ENCODE peak calls at places on chromosomes 4 and X, in five cellular contexts. One of them, this sample, is unnamed.

GRCh38 chrX:78075787-78076389 is 28.2 kb upstream of the PGK1 start:
- DNase-seq in HL-60: no peak
- DNase-seq in NCI-H345: no peak
- DNase-seq in AG20443: no peak
- DNase-seq in naive thymus-derived CD8-positive, alpha-beta T cell: no peak
- DNase-seq in this sample: no peak

GRCh38 chrX:41718481-41719245 is 5.3 kb upstream of the GPR82 start:
- DNase-seq in HL-60: no peak
- DNase-seq in naive thymus-derived CD8-positive, alpha-beta T cell: no peak
- DNase-seq in NCI-H345: no peak
- DNase-seq in AG20443: no peak
- DNase-seq in this sample: no peak

GRCh38 chrX:40468033-40468979 is 112.5 kb upstream of the ATP6AP2 start:
- DNase-seq in naive thymus-derived CD8-positive, alpha-beta T cell: no peak
- DNase-seq in HL-60: peak; percentile 67
- DNase-seq in NCI-H345: peak; percentile 56
- DNase-seq in AG20443: peak; percentile 60
- DNase-seq in this sample: no peak

GRCh38 chrX:21131786-21132185 is 242.4 kb upstream of the CNKSR2 start:
- DNase-seq in naive thymus-derived CD8-positive, alpha-beta T cell: no peak
- DNase-seq in NCI-H345: no peak
- DNase-seq in HL-60: no peak
- DNase-seq in AG20443: no peak
- DNase-seq in this sample: no peak

GRCh38 chrX:143945171-143945570 is 61.3 kb downstream of the UBE2NL start:
- DNase-seq in naive thymus-derived CD8-positive, alpha-beta T cell: no peak
- DNase-seq in NCI-H345: no peak
- DNase-seq in AG20443: no peak
- DNase-seq in HL-60: no peak
- DNase-seq in this sample: no peak

GRCh38 chr4:110275871-110276270 is 77.5 kb upstream of the ELOVL6 start:
- DNase-seq in naive thymus-derived CD8-positive, alpha-beta T cell: no peak
- DNase-seq in HL-60: no peak
- DNase-seq in NCI-H345: no peak
- DNase-seq in AG20443: no peak
- DNase-seq in this sample: no peak

GRCh38 chr4:87188063-87188462 is 32.4 kb downstream of the KLHL8 start:
- DNase-seq in AG20443: no peak
- DNase-seq in naive thymus-derived CD8-positive, alpha-beta T cell: no peak
- DNase-seq in NCI-H345: no peak
- DNase-seq in HL-60: no peak
- DNase-seq in this sample: no peak

GRCh38 chrX:151537572-151537971 is 25.9 kb upstream of the PASD1 start:
- DNase-seq in NCI-H345: no peak
- DNase-seq in AG20443: no peak
- DNase-seq in HL-60: no peak
- DNase-seq in naive thymus-derived CD8-positive, alpha-beta T cell: no peak
- DNase-seq in this sample: no peak

GRCh38 chr4:111689214-111689613 is 456.0 kb upstream of the FAM241A start:
- DNase-seq in naive thymus-derived CD8-positive, alpha-beta T cell: no peak
- DNase-seq in AG20443: peak; percentile 56
- DNase-seq in HL-60: no peak
- DNase-seq in NCI-H345: no peak
- DNase-seq in this sample: no peak

GRCh38 chr4:38831653-38832052 is 25.0 kb downstream of the TLR6 start:
- DNase-seq in NCI-H345: no peak
- DNase-seq in HL-60: no peak
- DNase-seq in naive thymus-derived CD8-positive, alpha-beta T cell: no peak
- DNase-seq in AG20443: no peak
- DNase-seq in this sample: no peak

GRCh38 chrX:134908235-134908834 is 82.5 kb upstream of the SMIM10 start:
- DNase-seq in naive thymus-derived CD8-positive, alpha-beta T cell: peak; percentile 15
- DNase-seq in AG20443: no peak
- DNase-seq in HL-60: peak; percentile 1
- DNase-seq in NCI-H345: no peak
- DNase-seq in this sample: no peak

GRCh38 chr4:6188687-6189305 is 11.6 kb downstream of the JAKMIP1 start:
- DNase-seq in HL-60: no peak
- DNase-seq in naive thymus-derived CD8-positive, alpha-beta T cell: no peak
- DNase-seq in NCI-H345: no peak
- DNase-seq in AG20443: no peak
- DNase-seq in this sample: no peak

GRCh38 chrX:96436105-96436504 is 248.5 kb upstream of the DIAPH2 start:
- DNase-seq in NCI-H345: no peak
- DNase-seq in AG20443: peak; percentile 20
- DNase-seq in naive thymus-derived CD8-positive, alpha-beta T cell: no peak
- DNase-seq in HL-60: no peak
- DNase-seq in this sample: no peak

GRCh38 chr4:81504685-81505598 is 33.2 kb upstream of the RASGEF1B start:
- DNase-seq in HL-60: peak; percentile 51
- DNase-seq in NCI-H345: no peak
- DNase-seq in naive thymus-derived CD8-positive, alpha-beta T cell: peak; percentile 54
- DNase-seq in AG20443: no peak
- DNase-seq in this sample: peak; percentile 18

GRCh38 chrX:63913719-63914118 is 128.7 kb upstream of the ARHGEF9 start:
- DNase-seq in naive thymus-derived CD8-positive, alpha-beta T cell: no peak
- DNase-seq in AG20443: no peak
- DNase-seq in NCI-H345: no peak
- DNase-seq in HL-60: no peak
- DNase-seq in this sample: no peak

GRCh38 chr4:145939856-145940255 is 1.2 kb upstream of the ZNF827 start:
- DNase-seq in AG20443: no peak
- DNase-seq in naive thymus-derived CD8-positive, alpha-beta T cell: no peak
- DNase-seq in NCI-H345: no peak
- DNase-seq in HL-60: no peak
- DNase-seq in this sample: no peak

GRCh38 chrX:142089193-142089592 is 115.9 kb downstream of the MAGEC2 start:
- DNase-seq in AG20443: no peak
- DNase-seq in NCI-H345: peak; percentile 0
- DNase-seq in HL-60: no peak
- DNase-seq in naive thymus-derived CD8-positive, alpha-beta T cell: no peak
- DNase-seq in this sample: no peak

This sample was measured in effector CD8-positive, alpha-beta T cell.